ENCODE peak calls at places on chromosomes 3 and 15, in four cellular contexts. Y is brain microvascular endothelial cell, F is AG09319, B is mesothelial cell of epicardium. M is an unnamed sample.

GRCh38 chr3:82509951-82510603 is 748.6 kb upstream of the GBE1 start:
- DNase-seq in F (no peak), B (no peak), Y (no peak), M (no peak)

GRCh38 chr15:40875996-40876740 is 2.1 kb upstream of the RHOV start:
- DNase-seq in F (no peak), B (no peak), Y (no peak), M (no peak)

GRCh38 chr15:90266485-90266884 is 1.0 kb downstream of the NGRN start:
- DNase-seq in Y (peak; percentile 41), B (no peak), F (no peak), M (no peak)

GRCh38 chr15:64279131-64279530 is 76.8 kb downstream of the CSNK1G1 start:
- DNase-seq in Y (no peak), B (no peak), F (peak; percentile 60), M (no peak)

GRCh38 chr3:14422016-14422963 is 19.9 kb downstream of the SLC6A6 start:
- DNase-seq in Y (no peak), F (no peak), B (no peak), M (no peak)

GRCh38 chr3:83890039-83890762 is 1068.6 kb upstream of the CADM2 start:
- DNase-seq in F (no peak), Y (no peak), B (no peak), M (no peak)

GRCh38 chr3:128329491-128330300 is 137.0 kb downstream of the DNAJB8 start:
- DNase-seq in F (no peak), Y (no peak), B (no peak), M (peak; percentile 37)

GRCh38 chr3:16520636-16521579 is 7.4 kb upstream of the RFTN1 start:
- DNase-seq in B (no peak), F (no peak), Y (no peak), M (no peak)

GRCh38 chr15:81235781-81236507 is 39.3 kb downstream of the IL16 start:
- DNase-seq in F (peak; percentile 79), Y (peak; percentile 94), B (no peak), M (no peak)

GRCh38 chr3:158950131-158950901 is 148.5 kb downstream of the MFSD1 start:
- DNase-seq in F (no peak), Y (no peak), B (no peak), M (no peak)

GRCh38 chr15:83207622-83208356 is at the start of gene HDGFL3:
- DNase-seq in F (no peak), B (peak; percentile 40), Y (peak; percentile 51), M (peak; percentile 73)

GRCh38 chr3:138455801-138456716 is 21.6 kb downstream of the ESYT3 start:
- DNase-seq in B (no peak), Y (no peak), F (no peak), M (no peak)

GRCh38 chr15:52094811-52095584 is 17.6 kb downstream of the BCL2L10 start:
- DNase-seq in B (no peak), F (no peak), Y (no peak), M (no peak)

GRCh38 chr3:14128724-14129123 is 3.9 kb downstream of the TMEM43 start:
- DNase-seq in B (no peak), Y (no peak), F (no peak), M (no peak)

GRCh38 chr3:171458857-171459129 is 1.4 kb downstream of the TNIK start:
- DNase-seq in Y (no peak), F (no peak), B (no peak), M (no peak)

GRCh38 chr3:42025388-42026138 is 63.7 kb upstream of the ULK4 start:
- DNase-seq in B (peak; percentile 55), Y (peak; percentile 98), F (peak; percentile 87), M (peak; percentile 97)

GRCh38 chr3:4979401-4980228 is at the start of gene BHLHE40:
- DNase-seq in Y (no peak), F (no peak), B (no peak), M (no peak)

GRCh38 chr3:89697321-89697916 is 590.0 kb downstream of the EPHA3 start:
- DNase-seq in B (no peak), F (no peak), Y (peak; percentile 16), M (no peak)

GRCh38 chr3:61483997-61484396 is 77.4 kb upstream of the PTPRG start:
- DNase-seq in F (no peak), B (no peak), Y (no peak), M (no peak)

GRCh38 chr15:89406756-89407650 is 72.4 kb upstream of the POLG start:
- DNase-seq in Y (no peak), B (no peak), F (no peak), M (no peak)

GRCh38 chr3:47781326-47781684 is 388 bp downstream of the SMARCC1 start:
- DNase-seq in F (no peak), Y (peak; percentile 16), B (peak; percentile 54), M (no peak)

GRCh38 chr3:127445581-127446368 is 144.8 kb downstream of the TPRA1 start:
- DNase-seq in F (no peak), B (peak; percentile 11), Y (no peak), M (peak; percentile 41)

GRCh38 chr15:53611145-53611920 is 148.1 kb downstream of the WDR72 start:
- DNase-seq in B (no peak), Y (peak; percentile 70), F (no peak), M (no peak)

GRCh38 chr3:151226088-151226563 is 23.1 kb upstream of the GPR171 start:
- DNase-seq in F (peak; percentile 23), B (no peak), Y (peak; percentile 92), M (no peak)

GRCh38 chr15:31040611-31041010 is 49.2 kb upstream of the MTMR10 start:
- DNase-seq in F (no peak), Y (no peak), B (no peak), M (no peak)

GRCh38 chr3:129623447-129624118 is 17.1 kb upstream of the PLXND1 start:
- DNase-seq in B (no peak), Y (no peak), F (no peak), M (no peak)

GRCh38 chr15:40308844-40309189 is 1.1 kb upstream of the PLCB2 start:
- DNase-seq in F (no peak), Y (no peak), B (no peak), M (no peak)

GRCh38 chr15:75565062-75565970 is 13.8 kb downstream of the PTPN9 start:
- DNase-seq in F (no peak), B (no peak), Y (no peak), M (no peak)

GRCh38 chr3:52385157-52385556 is 59.7 kb downstream of the SEMA3G start:
- DNase-seq in B (no peak), Y (peak; percentile 21), F (no peak), M (no peak)

DNA sequence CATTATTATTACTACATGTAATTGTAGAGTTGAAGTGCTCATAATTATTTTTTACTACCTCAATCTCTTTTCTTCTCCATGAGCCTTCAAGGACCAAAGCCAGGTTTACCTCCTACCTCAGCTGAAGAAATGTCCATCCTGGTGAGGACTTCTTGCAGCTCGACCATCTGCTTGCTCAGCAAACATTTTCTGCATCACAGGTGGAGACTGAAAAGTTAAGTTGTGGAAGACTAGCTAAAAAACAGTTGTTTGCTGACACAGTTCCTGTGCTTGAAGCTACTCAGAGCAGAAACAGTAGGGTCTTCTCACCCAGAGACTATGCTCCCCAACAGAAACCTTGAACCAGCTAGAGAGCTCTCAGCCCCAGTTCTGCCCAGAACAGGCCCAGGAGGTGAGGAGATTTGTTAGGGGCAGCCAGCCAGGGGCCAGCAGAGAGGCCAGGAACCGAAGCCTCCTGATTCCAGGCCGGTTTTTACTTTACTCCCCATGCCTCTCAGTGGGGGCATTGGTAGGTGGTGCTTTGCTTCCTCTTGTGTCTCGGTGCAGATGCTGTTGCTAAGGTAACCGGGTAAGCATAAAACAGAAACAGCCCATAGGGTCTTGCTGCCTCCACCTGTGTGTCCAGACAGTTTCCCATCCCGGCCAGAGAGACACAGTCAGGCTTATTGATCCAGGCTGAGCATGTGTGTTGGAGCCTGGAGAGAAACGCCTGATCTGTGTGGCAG is 54.9 kb downstream of the CCNL1 start:
- DNase-seq in B (no peak), F (no peak), Y (no peak), M (no peak)
- TF ChIP-seq CTCF in B (no peak), F (no peak), Y (no peak), M (no peak)

GRCh38 chr3:20400281-20400680 is 214.3 kb upstream of the SGO1 start:
- DNase-seq in Y (no peak), B (no peak), F (no peak), M (no peak)
- TF ChIP-seq CTCF in Y (no peak), B (no peak), F (no peak), M (no peak)

DNA sequence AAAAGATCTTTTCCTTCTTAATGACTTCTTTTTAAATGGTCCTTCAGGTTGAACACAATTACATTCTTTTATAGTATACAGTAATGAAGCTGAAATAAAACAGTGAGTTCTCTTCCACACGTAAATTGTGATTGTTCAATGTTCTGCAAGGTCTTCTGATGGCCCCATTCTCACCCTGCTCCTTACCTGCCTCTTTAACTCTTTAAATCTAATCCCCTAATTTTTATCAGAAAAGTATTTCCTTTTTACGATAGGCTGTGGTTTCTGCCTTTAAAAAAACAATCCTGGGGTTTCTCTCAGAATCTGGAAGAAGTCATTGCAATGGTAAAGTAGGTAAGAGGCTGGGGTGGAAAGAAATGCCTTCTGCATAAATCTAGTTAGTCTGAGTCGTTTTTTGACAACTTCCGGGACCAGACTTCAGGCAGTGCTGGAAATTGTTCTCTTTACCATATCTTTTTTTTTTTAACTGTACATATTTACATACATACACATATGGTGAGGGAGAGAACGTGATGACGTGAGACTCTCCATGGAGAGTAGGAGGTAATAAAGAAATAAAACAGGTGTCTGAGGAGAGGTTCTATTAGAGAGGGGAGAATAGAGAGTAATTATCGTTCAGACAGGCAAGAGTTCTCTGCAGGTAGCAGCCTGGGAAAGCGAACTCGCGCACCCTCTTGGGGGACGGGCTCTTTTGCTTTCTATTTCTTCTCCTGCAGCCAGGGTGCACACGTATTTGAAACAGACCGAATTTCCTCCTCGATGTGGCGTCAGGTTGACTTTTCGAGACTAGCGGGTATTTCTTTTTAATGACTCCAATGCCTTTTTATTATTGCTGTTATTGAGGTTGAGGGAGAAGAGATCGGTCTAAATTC is at the start of gene SIDT1:
- DNase-seq in F (no peak), B (no peak), Y (no peak), M (no peak)
- TF ChIP-seq CTCF in F (no peak), B (no peak), Y (peak; percentile 23), M (no peak)

GRCh38 chr3:152833089-152833488 is 1.8 kb upstream of the P2RY1 start:
- DNase-seq in F (no peak), Y (no peak), B (no peak), M (no peak)

GRCh38 chr3:152832046-152832445 is 2.9 kb upstream of the P2RY1 start:
- DNase-seq in B (no peak), Y (no peak), F (no peak), M (no peak)

GRCh38 chr3:152836269-152836668 is 1.3 kb downstream of the P2RY1 start:
- DNase-seq in B (no peak), F (no peak), Y (no peak), M (no peak)

GRCh38 chr3:152834354-152835310 is at the start of gene P2RY1:
- DNase-seq in F (no peak), B (peak; percentile 54), Y (peak; percentile 27), M (no peak)

DNA sequence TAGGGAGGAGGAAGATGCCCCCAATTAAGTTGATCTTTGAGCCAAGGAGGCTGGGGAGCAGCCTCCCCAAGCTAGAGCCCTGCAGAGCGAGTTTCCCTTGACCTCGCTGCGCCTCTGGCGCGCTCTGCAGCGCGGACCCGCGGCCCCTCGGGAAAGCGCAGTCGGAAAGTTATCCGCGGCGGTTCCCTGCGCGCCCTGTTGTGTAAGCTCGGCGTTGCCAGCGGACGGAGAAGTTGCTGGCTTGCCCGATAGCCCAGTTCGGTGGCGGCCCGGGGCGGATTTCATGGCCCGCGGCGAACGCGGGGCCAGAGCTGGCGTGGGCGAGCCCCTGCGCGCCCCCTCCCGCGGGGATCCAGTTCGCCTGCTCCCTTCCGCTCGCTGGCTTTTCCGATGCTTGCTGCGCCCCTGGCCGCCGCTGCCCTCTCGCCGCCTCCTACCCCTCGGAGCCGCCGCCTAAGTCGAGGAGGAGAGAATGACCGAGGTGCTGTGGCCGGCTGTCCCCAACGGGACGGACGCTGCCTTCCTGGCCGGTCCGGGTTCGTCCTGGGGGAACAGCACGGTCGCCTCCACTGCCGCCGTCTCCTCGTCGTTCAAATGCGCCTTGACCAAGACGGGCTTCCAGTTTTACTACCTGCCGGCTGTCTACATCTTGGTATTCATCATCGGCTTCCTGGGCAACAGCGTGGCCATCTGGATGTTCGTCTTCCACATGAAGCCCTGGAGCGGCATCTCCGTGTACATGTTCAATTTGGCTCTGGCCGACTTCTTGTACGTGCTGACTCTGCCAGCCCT is 576 bp downstream of the P2RY1 start:
- DNase-seq in B (peak; percentile 23), F (no peak), Y (peak; percentile 24), M (no peak)
- TF ChIP-seq CTCF in B (no peak), F (peak; percentile 42), Y (peak; percentile 57), M (no peak)

M was measured in ascending aorta.